ENCODE peak calls at places on chromosome 1, in seven cellular contexts. One of them, this sample, is unnamed.

GRCh38 chr1:156111355-156111962 is 3.1 kb upstream of the LMNA start:
- DNase-seq in brain microvascular endothelial cell: no peak
- DNase-seq in AG10803: no peak
- DNase-seq in choroid plexus epithelial cell: no peak
- DNase-seq in uterus: no peak
- DNase-seq in A549: no peak
- DNase-seq in neural progenitor cell: no peak
- DNase-seq in this sample: peak

GRCh38 chr1:228781801-228782661 is 46.8 kb downstream of the RHOU start:
- DNase-seq in brain microvascular endothelial cell: no peak
- DNase-seq in AG10803: no peak
- DNase-seq in choroid plexus epithelial cell: no peak
- DNase-seq in uterus: no peak
- DNase-seq in A549: no peak
- DNase-seq in neural progenitor cell: no peak
- DNase-seq in this sample: no peak

GRCh38 chr1:229556551-229556950 is 2.0 kb downstream of the ABCB10 start:
- DNase-seq in brain microvascular endothelial cell: no peak
- DNase-seq in AG10803: no peak
- DNase-seq in choroid plexus epithelial cell: no peak
- DNase-seq in uterus: no peak
- DNase-seq in A549: no peak
- DNase-seq in neural progenitor cell: no peak
- DNase-seq in this sample: no peak

GRCh38 chr1:156502749-156503671 is 2.4 kb upstream of the MEF2D start:
- DNase-seq in brain microvascular endothelial cell: peak
- DNase-seq in AG10803: peak
- DNase-seq in choroid plexus epithelial cell: peak
- DNase-seq in uterus: peak
- DNase-seq in A549: peak
- DNase-seq in neural progenitor cell: no peak
- DNase-seq in this sample: peak

GRCh38 chr1:209045326-209046057 is 538.0 kb upstream of the CAMK1G start:
- DNase-seq in brain microvascular endothelial cell: no peak
- DNase-seq in AG10803: peak
- DNase-seq in choroid plexus epithelial cell: no peak
- DNase-seq in uterus: no peak
- DNase-seq in A549: no peak
- DNase-seq in neural progenitor cell: no peak
- DNase-seq in this sample: no peak

GRCh38 chr1:99621340-99621901 is 24.5 kb upstream of the PALMD start:
- DNase-seq in brain microvascular endothelial cell: peak
- DNase-seq in AG10803: no peak
- DNase-seq in choroid plexus epithelial cell: no peak
- DNase-seq in uterus: no peak
- DNase-seq in A549: no peak
- DNase-seq in neural progenitor cell: no peak
- DNase-seq in this sample: no peak

GRCh38 chr1:29475256-29475800 is 239.0 kb downstream of the PTPRU start:
- DNase-seq in brain microvascular endothelial cell: no peak
- DNase-seq in AG10803: no peak
- DNase-seq in choroid plexus epithelial cell: no peak
- DNase-seq in uterus: peak
- DNase-seq in A549: no peak
- DNase-seq in neural progenitor cell: no peak
- DNase-seq in this sample: no peak

GRCh38 chr1:203129501-203130231 is 2.1 kb downstream of the ADORA1 start:
- DNase-seq in brain microvascular endothelial cell: no peak
- DNase-seq in AG10803: no peak
- DNase-seq in choroid plexus epithelial cell: no peak
- DNase-seq in uterus: no peak
- DNase-seq in A549: no peak
- DNase-seq in neural progenitor cell: no peak
- DNase-seq in this sample: no peak

GRCh38 chr1:244234009-244234643 is 183.0 kb downstream of the ZBTB18 start:
- DNase-seq in brain microvascular endothelial cell: no peak
- DNase-seq in AG10803: no peak
- DNase-seq in choroid plexus epithelial cell: no peak
- DNase-seq in uterus: no peak
- DNase-seq in A549: no peak
- DNase-seq in neural progenitor cell: peak
- DNase-seq in this sample: no peak

GRCh38 chr1:61337981-61338848 is 255.9 kb downstream of the NFIA start:
- DNase-seq in brain microvascular endothelial cell: peak
- DNase-seq in AG10803: peak
- DNase-seq in choroid plexus epithelial cell: peak
- DNase-seq in uterus: peak
- DNase-seq in A549: peak
- DNase-seq in neural progenitor cell: peak
- DNase-seq in this sample: peak

GRCh38 chr1:76336951-76337371 is 262.4 kb downstream of the ST6GALNAC3 start:
- DNase-seq in brain microvascular endothelial cell: peak
- DNase-seq in AG10803: peak
- DNase-seq in choroid plexus epithelial cell: peak
- DNase-seq in uterus: no peak
- DNase-seq in A549: no peak
- DNase-seq in neural progenitor cell: peak
- DNase-seq in this sample: peak

GRCh38 chr1:63835075-63835633 is 61.3 kb downstream of the ROR1 start:
- DNase-seq in brain microvascular endothelial cell: no peak
- DNase-seq in AG10803: no peak
- DNase-seq in choroid plexus epithelial cell: no peak
- DNase-seq in uterus: no peak
- DNase-seq in A549: no peak
- DNase-seq in neural progenitor cell: no peak
- DNase-seq in this sample: peak

DNA sequence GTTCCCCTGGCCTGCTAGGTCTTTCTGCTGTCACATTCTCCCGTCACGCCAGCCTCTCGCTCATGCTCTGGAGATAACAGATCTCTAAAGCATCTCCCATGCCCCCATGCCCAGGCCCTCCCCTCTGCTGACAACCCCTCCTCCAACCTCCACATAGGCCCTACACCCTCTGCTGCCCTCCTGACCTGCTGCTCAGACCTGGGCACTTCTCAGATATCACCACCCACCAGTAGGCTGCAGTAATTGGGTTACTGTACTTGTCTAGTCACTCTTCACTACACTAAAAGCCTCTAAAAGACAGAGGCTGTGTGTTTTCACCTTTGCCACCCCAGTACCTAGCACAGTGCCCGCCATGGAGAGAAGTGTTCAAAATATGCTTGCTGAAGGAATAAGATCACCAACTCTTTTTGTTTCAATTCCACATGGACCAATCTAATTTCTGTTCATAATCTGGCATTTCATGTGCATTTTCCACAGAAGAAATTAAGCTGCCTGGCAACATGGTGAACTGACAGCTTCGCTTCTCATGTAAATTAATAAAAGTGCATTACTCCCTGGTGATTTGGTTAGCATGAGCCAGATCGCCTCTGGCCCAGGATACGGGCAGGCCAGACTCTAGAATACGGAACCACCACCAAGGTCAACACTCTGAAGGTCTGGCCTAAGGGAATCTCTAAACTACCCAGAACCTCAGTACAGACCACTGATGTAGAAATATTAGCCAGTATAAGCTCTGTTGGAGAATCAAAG is 20.7 kb downstream of the LBR start:
- DNase-seq in brain microvascular endothelial cell: no peak
- DNase-seq in AG10803: no peak
- DNase-seq in choroid plexus epithelial cell: no peak
- DNase-seq in uterus: no peak
- DNase-seq in A549: no peak
- DNase-seq in neural progenitor cell: no peak
- DNase-seq in this sample: no peak
- TF ChIP-seq CTCF in brain microvascular endothelial cell: no peak
- TF ChIP-seq CTCF in AG10803: no peak
- TF ChIP-seq CTCF in choroid plexus epithelial cell: no peak
- TF ChIP-seq CTCF in uterus: no peak
- TF ChIP-seq CTCF in A549: no peak
- TF ChIP-seq CTCF in neural progenitor cell: no peak
- TF ChIP-seq CTCF in this sample: no peak

DNA sequence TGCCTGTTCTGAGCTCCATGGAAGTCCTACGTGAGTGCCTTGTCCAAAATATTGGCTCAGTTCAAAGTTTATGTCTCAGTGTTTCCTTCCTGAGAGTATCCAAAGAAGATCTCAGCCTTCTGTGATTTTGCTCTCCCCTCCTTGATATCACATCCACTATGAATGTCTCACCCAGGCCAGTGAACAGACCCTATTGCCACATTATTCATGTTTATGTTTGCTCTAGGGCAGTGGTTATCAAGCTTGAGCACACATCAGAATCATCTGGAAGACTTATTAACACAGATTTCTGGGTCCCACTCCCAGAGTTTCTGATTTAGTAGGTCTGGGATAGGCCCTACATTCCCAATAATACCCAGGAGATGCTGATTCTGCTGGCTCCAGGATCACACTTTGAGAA is 145.0 kb upstream of the FGGY start:
- DNase-seq in brain microvascular endothelial cell: no peak
- DNase-seq in AG10803: peak
- DNase-seq in choroid plexus epithelial cell: no peak
- DNase-seq in uterus: no peak
- DNase-seq in A549: no peak
- DNase-seq in neural progenitor cell: no peak
- DNase-seq in this sample: peak
- H3K4me3 ChIP-seq in brain microvascular endothelial cell: no peak
- H3K4me3 ChIP-seq in AG10803: no peak
- H3K4me3 ChIP-seq in choroid plexus epithelial cell: no peak
- H3K4me3 ChIP-seq in uterus: no peak
- H3K4me3 ChIP-seq in A549: no peak
- H3K4me3 ChIP-seq in neural progenitor cell: no peak
- H3K4me3 ChIP-seq in this sample: no peak

GRCh38 chr1:208042041-208042615 is 131.2 kb upstream of the CD34 start:
- DNase-seq in brain microvascular endothelial cell: no peak
- DNase-seq in AG10803: no peak
- DNase-seq in choroid plexus epithelial cell: no peak
- DNase-seq in uterus: no peak
- DNase-seq in A549: no peak
- DNase-seq in neural progenitor cell: no peak
- DNase-seq in this sample: no peak

GRCh38 chr1:208039536-208040332 is 128.8 kb upstream of the CD34 start:
- DNase-seq in brain microvascular endothelial cell: no peak
- DNase-seq in AG10803: no peak
- DNase-seq in choroid plexus epithelial cell: no peak
- DNase-seq in uterus: no peak
- DNase-seq in A549: no peak
- DNase-seq in neural progenitor cell: no peak
- DNase-seq in this sample: no peak

GRCh38 chr1:208040714-208041393 is 129.9 kb upstream of the CD34 start:
- DNase-seq in brain microvascular endothelial cell: no peak
- DNase-seq in AG10803: no peak
- DNase-seq in choroid plexus epithelial cell: no peak
- DNase-seq in uterus: no peak
- DNase-seq in A549: no peak
- DNase-seq in neural progenitor cell: peak
- DNase-seq in this sample: no peak

GRCh38 chr1:208042868-208043267 is 131.9 kb upstream of the CD34 start:
- DNase-seq in brain microvascular endothelial cell: no peak
- DNase-seq in AG10803: no peak
- DNase-seq in choroid plexus epithelial cell: no peak
- DNase-seq in uterus: no peak
- DNase-seq in A549: no peak
- DNase-seq in neural progenitor cell: no peak
- DNase-seq in this sample: no peak

DNA sequence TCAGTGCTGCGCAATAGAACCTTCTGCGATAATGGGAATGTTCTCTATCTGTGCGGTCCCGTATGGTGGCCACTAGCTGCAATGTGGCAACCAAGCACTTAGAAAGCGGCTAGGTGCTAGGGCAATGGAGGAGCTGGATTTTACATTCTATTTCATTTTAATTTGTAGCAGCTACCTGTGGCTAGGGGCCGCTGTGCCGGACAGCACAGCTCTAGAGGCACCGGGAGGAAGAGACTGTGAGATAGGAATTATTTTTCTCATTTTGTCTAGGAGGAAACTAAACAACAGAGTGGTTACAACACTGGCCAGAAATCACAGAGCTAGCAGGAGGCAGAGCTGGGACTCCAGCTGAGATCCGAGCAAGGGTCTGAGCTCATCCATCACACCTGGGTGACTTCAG is 130.6 kb upstream of the CD34 start:
- DNase-seq in brain microvascular endothelial cell: no peak
- DNase-seq in AG10803: no peak
- DNase-seq in choroid plexus epithelial cell: no peak
- DNase-seq in uterus: no peak
- DNase-seq in A549: no peak
- DNase-seq in neural progenitor cell: no peak
- DNase-seq in this sample: no peak
- TF ChIP-seq CTCF in brain microvascular endothelial cell: no peak
- TF ChIP-seq CTCF in AG10803: no peak
- TF ChIP-seq CTCF in choroid plexus epithelial cell: peak
- TF ChIP-seq CTCF in uterus: no peak
- TF ChIP-seq CTCF in A549: no peak
- TF ChIP-seq CTCF in neural progenitor cell: no peak
- TF ChIP-seq CTCF in this sample: no peak

DNA sequence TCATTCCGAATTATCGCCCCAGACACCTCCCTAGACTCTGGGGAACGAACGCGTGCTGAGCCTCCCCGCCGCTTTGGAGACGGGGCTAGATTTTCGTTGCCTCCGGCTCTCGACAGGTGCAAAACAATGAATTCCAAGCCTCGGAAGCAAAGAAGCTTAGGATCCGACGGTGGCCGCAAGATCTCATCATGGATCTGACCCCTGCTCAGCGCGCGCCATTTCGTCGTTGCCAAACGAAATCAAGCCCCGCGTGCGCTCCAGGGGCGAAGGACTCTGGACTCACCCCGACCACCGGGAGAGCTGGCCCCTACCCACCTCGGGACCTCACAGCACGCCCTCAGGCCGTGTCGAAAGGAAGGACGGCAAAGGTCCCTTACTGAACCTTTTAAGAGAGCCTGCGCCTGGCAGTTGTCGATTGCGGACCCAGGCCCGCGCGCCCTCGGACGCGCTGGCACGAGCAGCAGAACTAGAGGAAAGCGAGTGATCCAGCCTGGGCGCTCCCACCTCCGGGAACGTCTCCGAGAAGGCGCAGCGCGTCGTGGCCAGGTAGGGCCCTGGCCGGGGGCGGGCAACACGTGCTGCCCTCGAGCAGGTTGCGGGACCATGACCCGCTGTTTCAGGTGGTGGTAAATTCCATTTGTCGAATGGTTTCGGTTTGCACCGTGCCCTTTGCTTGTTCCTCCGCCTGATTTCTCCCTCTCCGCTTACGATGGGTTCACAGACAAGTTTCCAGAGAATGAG is 1.6 kb upstream of the RUNX3 start:
- DNase-seq in brain microvascular endothelial cell: no peak
- DNase-seq in AG10803: no peak
- DNase-seq in choroid plexus epithelial cell: no peak
- DNase-seq in uterus: no peak
- DNase-seq in A549: no peak
- DNase-seq in neural progenitor cell: peak
- DNase-seq in this sample: no peak
- H3K4me3 ChIP-seq in brain microvascular endothelial cell: peak
- H3K4me3 ChIP-seq in AG10803: no peak
- H3K4me3 ChIP-seq in choroid plexus epithelial cell: no peak
- H3K4me3 ChIP-seq in uterus: no peak
- H3K4me3 ChIP-seq in A549: no peak
- H3K4me3 ChIP-seq in neural progenitor cell: peak
- H3K4me3 ChIP-seq in this sample: no peak

GRCh38 chr1:152451254-152451653 is 37.2 kb upstream of the CRNN start:
- DNase-seq in brain microvascular endothelial cell: no peak
- DNase-seq in AG10803: no peak
- DNase-seq in choroid plexus epithelial cell: no peak
- DNase-seq in uterus: no peak
- DNase-seq in A549: no peak
- DNase-seq in neural progenitor cell: no peak
- DNase-seq in this sample: no peak
- TF ChIP-seq CTCF in brain microvascular endothelial cell: peak
- TF ChIP-seq CTCF in AG10803: peak
- TF ChIP-seq CTCF in choroid plexus epithelial cell: no peak
- TF ChIP-seq CTCF in uterus: no peak
- TF ChIP-seq CTCF in A549: no peak
- TF ChIP-seq CTCF in neural progenitor cell: no peak
- TF ChIP-seq CTCF in this sample: peak

This sample was measured in fibroblast of mammary gland.